ENCODE peak calls at places on chromosomes 1 and 21, in ten cellular contexts. B is IMR-90, O is sigmoid colon, W is breast epithelium, R is stomach, G is H54, L is upper lobe of left lung, D is body of pancreas, C is ovary, A is tibial nerve. Y is an unnamed sample.

GRCh38 chr1:209715314-209715713 is 10.7 kb downstream of the HSD11B1 start:
- DNase-seq in B (no peak), O (no peak), W (no peak), R (no peak), G (no peak), L (no peak), D (no peak), C (no peak), A (no peak), Y (no peak)

GRCh38 chr1:8571200-8571984 is 246.0 kb downstream of the RERE start:
- DNase-seq in B (peak), O (no peak), W (no peak), R (peak), G (no peak), L (no peak), D (peak), C (peak), A (no peak), Y (no peak)

GRCh38 chr1:61287014-61287413 is 204.7 kb downstream of the NFIA start:
- DNase-seq in B (peak), O (no peak), W (no peak), R (no peak), G (peak), L (no peak), D (no peak), C (no peak), A (no peak), Y (no peak)

GRCh38 chr1:191851799-191852595 is 306.3 kb upstream of the RGS18 start:
- DNase-seq in B (peak), O (no peak), W (no peak), R (no peak), G (no peak), L (no peak), D (no peak), C (no peak), A (no peak), Y (no peak)

GRCh38 chr1:184793967-184794366 is 39.3 kb upstream of the EDEM3 start:
- DNase-seq in B (no peak), O (no peak), W (no peak), R (no peak), G (no peak), L (no peak), D (no peak), C (no peak), A (no peak), Y (no peak)

GRCh38 chr1:78047131-78047530 is 1.4 kb downstream of the GIPC2 start:
- DNase-seq in B (no peak), O (no peak), W (no peak), R (no peak), G (no peak), L (no peak), D (peak), C (no peak), A (no peak), Y (no peak)

GRCh38 chr1:99361406-99361805 is 97.1 kb downstream of the PLPPR4 start:
- DNase-seq in B (no peak), O (no peak), W (no peak), R (no peak), G (no peak), L (no peak), D (no peak), C (no peak), A (no peak), Y (no peak)

GRCh38 chr1:96562094-96562493 is 159.5 kb upstream of the PTBP2 start:
- DNase-seq in B (no peak), O (no peak), W (no peak), R (no peak), G (no peak), L (no peak), D (no peak), C (no peak), A (no peak), Y (no peak)

GRCh38 chr21:45473496-45474322 is 68.5 kb downstream of the SLC19A1 start:
- DNase-seq in B (peak), O (no peak), W (no peak), R (no peak), G (no peak), L (peak), D (no peak), C (no peak), A (no peak), Y (no peak)

GRCh38 chr1:89536555-89537393 is 12.1 kb downstream of the LRRC8B start:
- DNase-seq in B (no peak), O (no peak), W (no peak), R (no peak), G (no peak), L (no peak), D (no peak), C (no peak), A (no peak), Y (no peak)

GRCh38 chr1:38221006-38221649 is 174.5 kb upstream of the POU3F1 start:
- DNase-seq in B (peak), O (no peak), W (no peak), R (no peak), G (no peak), L (no peak), D (no peak), C (no peak), A (no peak), Y (no peak)

GRCh38 chr1:87305762-87306161 is 22.9 kb upstream of the LMO4 start:
- DNase-seq in B (no peak), O (no peak), W (no peak), R (no peak), G (no peak), L (no peak), D (no peak), C (no peak), A (no peak), Y (no peak)

GRCh38 chr1:89271616-89272015 is 1.0 kb downstream of the GBP5 start:
- DNase-seq in B (peak), O (no peak), W (no peak), R (no peak), G (no peak), L (no peak), D (no peak), C (no peak), A (no peak), Y (no peak)

GRCh38 chr1:110548381-110548780 is 29.4 kb upstream of the KCNA10 start:
- DNase-seq in B (peak), O (no peak), W (no peak), R (peak), G (no peak), L (no peak), D (peak), C (no peak), A (no peak), Y (no peak)

GRCh38 chr1:27571439-27572018 is 32.4 kb downstream of the AHDC1 start:
- DNase-seq in B (no peak), O (peak), W (no peak), R (no peak), G (no peak), L (no peak), D (peak), C (peak), A (no peak), Y (no peak)

GRCh38 chr1:28096210-28097099 is 8.0 kb upstream of the EYA3 start:
- DNase-seq in B (no peak), O (no peak), W (no peak), R (no peak), G (no peak), L (no peak), D (no peak), C (no peak), A (no peak), Y (no peak)

GRCh38 chr1:198657550-198658064 is 18.8 kb downstream of the PTPRC start:
- DNase-seq in B (peak), O (no peak), W (no peak), R (no peak), G (no peak), L (no peak), D (no peak), C (no peak), A (no peak), Y (no peak)

GRCh38 chr1:157725214-157725577 is 24.6 kb upstream of the FCRL3 start:
- DNase-seq in B (no peak), O (no peak), W (no peak), R (no peak), G (no peak), L (no peak), D (no peak), C (no peak), A (no peak), Y (no peak)

GRCh38 chr1:228207851-228208821 is at the start of gene OBSCN:
- DNase-seq in B (no peak), O (no peak), W (no peak), R (no peak), G (no peak), L (peak), D (no peak), C (no peak), A (no peak), Y (no peak)

GRCh38 chr1:110390692-110391232 is at the start of gene SLC16A4:
- DNase-seq in B (peak), O (no peak), W (no peak), R (no peak), G (no peak), L (no peak), D (no peak), C (peak), A (no peak), Y (no peak)

GRCh38 chr1:23421752-23422312 is 2.7 kb downstream of the TCEA3 start:
- DNase-seq in B (peak), O (peak), W (no peak), R (no peak), G (no peak), L (no peak), D (peak), C (peak), A (no peak), Y (no peak)

GRCh38 chr1:23424171-23424959 is at the start of gene TCEA3:
- DNase-seq in B (no peak), O (peak), W (no peak), R (peak), G (no peak), L (peak), D (peak), C (peak), A (no peak), Y (peak)

GRCh38 chr1:23422955-23423354 is 1.6 kb downstream of the TCEA3 start:
- DNase-seq in B (no peak), O (no peak), W (no peak), R (no peak), G (no peak), L (no peak), D (peak), C (no peak), A (no peak), Y (no peak)

GRCh38 chr1:23422313-23422877 is 2.2 kb downstream of the TCEA3 start:
- DNase-seq in B (peak), O (peak), W (peak), R (peak), G (peak), L (no peak), D (peak), C (peak), A (peak), Y (no peak)

GRCh38 chr1:23423415-23424170 is 955 bp downstream of the TCEA3 start:
- DNase-seq in B (no peak), O (no peak), W (no peak), R (peak), G (no peak), L (peak), D (peak), C (peak), A (no peak), Y (no peak)
- TF ChIP-seq POLR2A in B (no peak), O (no peak), W (no peak), R (no peak), G (no peak), L (no peak), D (peak), C (no peak), A (no peak), Y (no peak)

GRCh38 chr1:44775078-44775929 is at the start of gene RPS8:
- DNase-seq in B (peak), O (peak), W (peak), R (peak), G (peak), L (peak), D (peak), C (peak), A (peak), Y (peak)
- TF ChIP-seq POLR2A in B (peak), O (peak), W (peak), R (peak), G (peak), L (peak), D (peak), C (peak), A (peak), Y (peak)

GRCh38 chr1:81801834-81802531 is 1.2 kb downstream of the ADGRL2 start:
- DNase-seq in B (peak), O (peak), W (no peak), R (peak), G (no peak), L (peak), D (peak), C (peak), A (no peak), Y (peak)

GRCh38 chr1:81802601-81803422 is 2.1 kb downstream of the ADGRL2 start:
- DNase-seq in B (peak), O (peak), W (peak), R (peak), G (no peak), L (peak), D (peak), C (peak), A (peak), Y (peak)

GRCh38 chr1:81800741-81801031 is at the start of gene ADGRL2:
- DNase-seq in B (no peak), O (peak), W (no peak), R (peak), G (no peak), L (peak), D (no peak), C (peak), A (no peak), Y (peak)

GRCh38 chr1:81799939-81800740 is 594 bp upstream of the ADGRL2 start:
- DNase-seq in B (peak), O (peak), W (no peak), R (peak), G (no peak), L (peak), D (peak), C (peak), A (peak), Y (no peak)

DNA sequence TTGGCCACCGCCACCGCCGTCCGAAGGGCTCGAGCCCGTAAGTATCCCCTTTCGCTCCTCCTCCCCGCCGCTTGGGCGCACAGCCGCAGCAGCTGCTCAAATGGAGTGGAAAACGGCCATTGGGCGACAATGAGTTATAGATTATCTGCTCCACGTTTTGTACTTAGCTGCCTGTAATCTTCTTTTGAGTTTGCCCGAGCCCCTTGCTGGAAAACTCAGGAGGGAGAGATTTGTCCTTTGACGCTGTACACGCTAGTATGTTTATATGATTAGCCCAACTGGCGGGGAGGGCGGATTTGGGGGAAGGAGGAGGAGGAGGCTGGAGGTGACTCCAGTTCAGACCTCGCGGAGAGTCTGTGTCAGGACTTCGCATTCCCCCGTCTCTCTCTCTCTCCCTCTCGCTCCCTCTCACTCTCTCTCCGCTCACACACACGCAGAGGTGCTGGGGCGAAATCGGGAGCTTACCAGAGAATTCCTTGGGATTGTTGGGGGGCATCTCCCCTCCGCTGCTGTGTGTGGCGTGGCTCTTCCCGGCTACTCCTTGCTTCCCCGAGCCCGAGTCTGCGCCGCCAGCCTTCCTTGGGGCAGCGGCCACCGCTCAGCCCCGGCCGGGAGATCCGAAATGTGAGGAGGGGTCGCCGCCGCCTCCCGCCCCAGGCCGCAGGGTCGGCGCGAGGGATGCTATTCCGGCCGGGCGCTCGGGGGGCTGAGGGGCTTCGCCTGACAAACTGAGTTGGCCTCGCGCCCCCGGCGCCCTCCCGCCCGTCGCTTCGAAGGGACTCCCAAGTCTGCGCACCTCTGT is 499 bp downstream of the ADGRL2 start:
- DNase-seq in B (peak), O (peak), W (peak), R (peak), G (no peak), L (peak), D (peak), C (peak), A (peak), Y (peak)
- TF ChIP-seq POLR2A in B (no peak), O (peak), W (peak), R (no peak), G (peak), L (peak), D (peak), C (peak), A (peak), Y (no peak)

GRCh38 chr1:151945725-151946365 is 36.5 kb upstream of the THEM4 start:
- DNase-seq in B (peak), O (peak), W (peak), R (peak), G (peak), L (no peak), D (peak), C (peak), A (peak), Y (no peak)
- TF ChIP-seq POLR2A in B (no peak), O (no peak), W (no peak), R (no peak), G (no peak), L (peak), D (no peak), C (no peak), A (no peak), Y (no peak)

GRCh38 chr1:93617670-93618488 is 63.8 kb downstream of the BCAR3 start:
- DNase-seq in B (no peak), O (peak), W (no peak), R (peak), G (no peak), L (no peak), D (peak), C (no peak), A (no peak), Y (no peak)
- TF ChIP-seq POLR2A in B (no peak), O (no peak), W (no peak), R (no peak), G (no peak), L (no peak), D (peak), C (no peak), A (no peak), Y (no peak)

GRCh38 chr1:17053685-17054410 is at the start of gene SDHB:
- DNase-seq in B (peak), O (peak), W (peak), R (peak), G (peak), L (peak), D (peak), C (peak), A (peak), Y (peak)
- TF ChIP-seq POLR2A in B (peak), O (peak), W (peak), R (peak), G (peak), L (peak), D (peak), C (peak), A (peak), Y (peak)

GRCh38 chr1:226985839-226986463 is 45.9 kb downstream of the COQ8A start:
- DNase-seq in B (no peak), O (peak), W (no peak), R (no peak), G (no peak), L (peak), D (no peak), C (peak), A (no peak), Y (no peak)

GRCh38 chr1:226983247-226983997 is 43.3 kb downstream of the COQ8A start:
- DNase-seq in B (no peak), O (peak), W (no peak), R (no peak), G (no peak), L (peak), D (no peak), C (peak), A (no peak), Y (peak)

GRCh38 chr1:226983998-226984364 is 43.9 kb downstream of the COQ8A start:
- DNase-seq in B (no peak), O (peak), W (no peak), R (no peak), G (no peak), L (no peak), D (no peak), C (peak), A (no peak), Y (no peak)

GRCh38 chr1:226985239-226985838 is 45.2 kb downstream of the COQ8A start:
- DNase-seq in B (no peak), O (peak), W (no peak), R (no peak), G (no peak), L (peak), D (no peak), C (no peak), A (no peak), Y (no peak)

GRCh38 chr1:226984521-226985238 is 44.6 kb downstream of the COQ8A start:
- DNase-seq in B (no peak), O (peak), W (no peak), R (no peak), G (no peak), L (peak), D (no peak), C (peak), A (no peak), Y (no peak)
- TF ChIP-seq POLR2A in B (no peak), O (no peak), W (no peak), R (no peak), G (no peak), L (no peak), D (no peak), C (no peak), A (no peak), Y (no peak)

GRCh38 chr1:168733241-168733640 is 4.2 kb upstream of the DPT start:
- DNase-seq in B (no peak), O (no peak), W (no peak), R (no peak), G (no peak), L (no peak), D (no peak), C (no peak), A (no peak), Y (no peak)
- TF ChIP-seq POLR2A in B (no peak), O (no peak), W (no peak), R (no peak), G (no peak), L (no peak), D (no peak), C (no peak), A (no peak), Y (no peak)

GRCh38 chr1:54272772-54273091 is 72.8 kb downstream of the MRPL37 start:
- DNase-seq in B (no peak), O (no peak), W (no peak), R (no peak), G (no peak), L (no peak), D (no peak), C (no peak), A (no peak), Y (no peak)

GRCh38 chr1:54272134-54272533 is 72.2 kb downstream of the MRPL37 start:
- DNase-seq in B (no peak), O (no peak), W (no peak), R (no peak), G (no peak), L (no peak), D (no peak), C (no peak), A (no peak), Y (no peak)

GRCh38 chr1:54274448-54274847 is 74.5 kb downstream of the MRPL37 start:
- DNase-seq in B (no peak), O (no peak), W (no peak), R (peak), G (no peak), L (no peak), D (no peak), C (no peak), A (no peak), Y (no peak)

GRCh38 chr1:54273837-54274192 is 73.8 kb downstream of the MRPL37 start:
- DNase-seq in B (no peak), O (peak), W (no peak), R (no peak), G (peak), L (no peak), D (no peak), C (peak), A (peak), Y (no peak)

DNA sequence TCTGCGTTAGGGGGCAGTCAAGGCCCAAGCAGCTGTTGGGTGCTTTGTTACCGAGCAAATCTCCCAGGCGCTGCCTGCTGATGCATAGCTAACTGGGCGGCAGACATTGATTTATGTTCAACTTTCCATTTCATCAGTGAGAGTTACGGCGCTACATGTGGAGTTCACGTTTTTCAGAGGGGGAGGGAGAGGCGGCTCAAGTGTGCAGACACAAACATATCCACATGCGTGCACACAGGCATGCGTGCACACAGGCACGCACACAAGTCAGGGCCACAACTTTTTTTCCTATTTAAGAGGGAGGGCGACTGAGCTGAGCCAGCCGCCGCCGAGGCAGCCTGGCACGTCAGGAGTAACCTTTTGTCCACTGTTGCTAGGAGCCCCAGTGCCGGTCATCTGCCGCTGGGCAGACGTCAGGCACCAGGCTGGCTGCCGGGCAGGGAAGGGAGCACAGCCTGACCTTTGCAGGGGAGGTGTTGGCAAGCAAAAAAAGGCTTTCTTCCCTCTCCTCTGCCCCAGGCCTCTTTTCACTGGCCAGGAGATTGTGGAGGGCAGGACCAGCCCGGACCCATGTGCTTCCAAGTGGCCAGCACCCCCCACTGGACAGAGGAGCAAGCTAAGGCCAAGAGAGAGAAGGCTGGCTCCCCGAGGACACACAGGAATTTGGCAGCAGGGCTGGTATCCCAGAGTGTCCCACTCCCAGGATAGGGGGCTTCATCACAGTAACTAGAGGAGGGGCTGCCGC is 73.3 kb downstream of the MRPL37 start:
- DNase-seq in B (peak), O (peak), W (peak), R (peak), G (peak), L (peak), D (peak), C (peak), A (peak), Y (no peak)
- TF ChIP-seq POLR2A in B (peak), O (no peak), W (no peak), R (no peak), G (no peak), L (no peak), D (no peak), C (no peak), A (no peak), Y (no peak)